ENCODE peak calls at places on chromosome 6, in four cellular contexts. W is HepG2, X is K562, C is GM12878. A is an unnamed sample.

GRCh38 chr6:154931741-154932424 is 63.2 kb upstream of the TIAM2 start:
- DNase-seq in X (no peak), W (peak; percentile 41), C (no peak), A (no peak)

GRCh38 chr6:147135211-147135672 is 69.0 kb upstream of the STXBP5 start:
- DNase-seq in C (no peak), X (peak; percentile 23), W (no peak), A (no peak)

GRCh38 chr6:93786474-93787330 is 367.3 kb upstream of the EPHA7 start:
- DNase-seq in W (no peak), C (no peak), X (no peak), A (no peak)

GRCh38 chr6:29845405-29846006 is 17.9 kb downstream of the HLA-G start:
- DNase-seq in C (peak; percentile 8), W (peak; percentile 45), X (no peak), A (no peak)

GRCh38 chr6:150695652-150696051 is 96.0 kb downstream of the PLEKHG1 start:
- DNase-seq in W (no peak), C (no peak), X (no peak), A (no peak)

GRCh38 chr6:94443701-94444100 is 1024.3 kb upstream of the EPHA7 start:
- DNase-seq in C (no peak), W (no peak), X (no peak), A (no peak)

GRCh38 chr6:7216941-7217621 is 95.9 kb downstream of the SSR1 start:
- DNase-seq in C (no peak), W (no peak), X (no peak), A (no peak)

GRCh38 chr6:147642458-147642857 is 134.0 kb downstream of the SAMD5 start:
- DNase-seq in W (no peak), C (no peak), X (no peak), A (no peak)

GRCh38 chr6:166977626-166978550 is 21.3 kb upstream of the CEP43 start:
- DNase-seq in W (no peak), C (no peak), X (no peak), A (no peak)

GRCh38 chr6:42771741-42772100 is 10.1 kb upstream of the BICRAL start:
- DNase-seq in W (no peak), X (no peak), C (no peak), A (no peak)

GRCh38 chr6:137767931-137768690 is 98.9 kb upstream of the TNFAIP3 start:
- DNase-seq in W (no peak), C (peak; percentile 79), X (no peak), A (no peak)

GRCh38 chr6:112701201-112701600 is 354.1 kb downstream of the RFPL4B start:
- DNase-seq in W (no peak), C (no peak), X (no peak), A (peak; percentile 34)

GRCh38 chr6:8803181-8803760 is 367.9 kb upstream of the SLC35B3 start:
- DNase-seq in X (no peak), C (no peak), W (no peak), A (no peak)

GRCh38 chr6:35092362-35093117 is 48.6 kb downstream of the TCP11 start:
- DNase-seq in W (no peak), C (no peak), X (peak; percentile 10), A (no peak)

GRCh38 chr6:130372786-130373185 is 7.0 kb downstream of the TMEM200A start:
- DNase-seq in X (no peak), W (no peak), C (no peak), A (no peak)

GRCh38 chr6:157070403-157071107 is 252.8 kb downstream of the TMEM242 start:
- DNase-seq in C (no peak), W (no peak), X (no peak), A (peak; percentile 36)

GRCh38 chr6:52724406-52725121 is 38.7 kb downstream of the GSTA2 start:
- DNase-seq in X (peak; percentile 61), C (peak; percentile 55), W (peak; percentile 79), A (peak; percentile 83)

GRCh38 chr6:28634758-28635546 is 109.3 kb downstream of the GPX5 start:
- DNase-seq in X (no peak), C (no peak), W (peak; percentile 50), A (peak; percentile 61)

GRCh38 chr6:97189767-97190166 is 93.2 kb downstream of the MMS22L start:
- DNase-seq in W (no peak), C (no peak), X (no peak), A (no peak)

GRCh38 chr6:45642331-45643126 is 264.8 kb upstream of the SUPT3H start:
- DNase-seq in X (no peak), C (no peak), W (no peak), A (no peak)

GRCh38 chr6:26366504-26366903 is 1.5 kb downstream of the BTN3A2 start:
- DNase-seq in C (no peak), W (no peak), X (peak; percentile 37), A (no peak)

GRCh38 chr6:139373154-139373927 is 1.1 kb downstream of the CITED2 start:
- DNase-seq in X (peak; percentile 43), W (peak; percentile 50), C (peak; percentile 37), A (peak; percentile 42)

GRCh38 chr6:33344771-33345697 is 27.5 kb upstream of the ZBTB22 start:
- DNase-seq in C (peak; percentile 58), W (peak; percentile 69), X (peak; percentile 85), A (peak; percentile 63)

GRCh38 chr6:143007626-143008025 is 53.1 kb upstream of the AIG1 start:
- DNase-seq in X (no peak), C (no peak), W (no peak), A (no peak)

GRCh38 chr6:111850288-111850937 is 22.8 kb downstream of the FYN start:
- DNase-seq in C (no peak), X (no peak), W (no peak), A (no peak)

GRCh38 chr6:157253017-157253416 is 70.3 kb downstream of the TMEM242 start:
- DNase-seq in C (no peak), X (no peak), W (no peak), A (no peak)

GRCh38 chr6:111552241-111552744 is 53.4 kb downstream of the TRAF3IP2 start:
- DNase-seq in C (no peak), X (no peak), W (no peak), A (peak; percentile 75)

GRCh38 chr6:88866856-88867255 is 96.6 kb downstream of the RNGTT start:
- DNase-seq in C (no peak), X (no peak), W (no peak), A (no peak)

GRCh38 chr6:158460602-158461092 is 99.2 kb upstream of the TMEM181 start:
- DNase-seq in X (no peak), W (no peak), C (no peak), A (no peak)

GRCh38 chr6:17583811-17584210 is 16.3 kb upstream of the FAM8A1 start:
- DNase-seq in W (no peak), C (no peak), X (no peak), A (no peak)

GRCh38 chr6:28134716-28135115 is 7.0 kb upstream of the ZKSCAN8 start:
- DNase-seq in W (no peak), X (no peak), C (no peak), A (no peak)

GRCh38 chr6:143950874-143951273 is 57.2 kb downstream of the PLAGL1 start:
- DNase-seq in W (peak; percentile 35), C (no peak), X (no peak), A (no peak)

GRCh38 chr6:143427109-143427817 is 23.2 kb downstream of the ADAT2 start:
- DNase-seq in X (peak; percentile 77), W (peak; percentile 69), C (no peak), A (peak; percentile 84)

GRCh38 chr6:98576811-98577210 is 257.6 kb upstream of the POU3F2 start:
- DNase-seq in X (no peak), W (no peak), C (no peak), A (no peak)

GRCh38 chr6:72619883-72620696 is 1.8 kb upstream of the KCNQ5 start:
- DNase-seq in X (peak; percentile 47), C (peak; percentile 65), W (no peak), A (no peak)

GRCh38 chr6:25660512-25660911 is 8.5 kb downstream of the SCGN start:
- DNase-seq in C (no peak), X (no peak), W (peak; percentile 75), A (no peak)

GRCh38 chr6:6960571-6961251 is 147.1 kb upstream of the RREB1 start:
- DNase-seq in W (no peak), X (no peak), C (no peak), A (no peak)

GRCh38 chr6:21587182-21587924 is 6.2 kb upstream of the SOX4 start:
- DNase-seq in C (no peak), W (peak; percentile 21), X (peak; percentile 14), A (peak; percentile 39)

GRCh38 chr6:24779416-24779815 is 4.7 kb downstream of the GMNN start:
- DNase-seq in C (peak; percentile 90), W (peak; percentile 89), X (no peak), A (no peak)

GRCh38 chr6:55704421-55704820 is 125.4 kb upstream of the HMGCLL1 start:
- DNase-seq in X (no peak), W (no peak), C (no peak), A (no peak)
- TF ChIP-seq FOXK2 in X (no peak), W (no peak), C (no peak), A (no peak)

DNA sequence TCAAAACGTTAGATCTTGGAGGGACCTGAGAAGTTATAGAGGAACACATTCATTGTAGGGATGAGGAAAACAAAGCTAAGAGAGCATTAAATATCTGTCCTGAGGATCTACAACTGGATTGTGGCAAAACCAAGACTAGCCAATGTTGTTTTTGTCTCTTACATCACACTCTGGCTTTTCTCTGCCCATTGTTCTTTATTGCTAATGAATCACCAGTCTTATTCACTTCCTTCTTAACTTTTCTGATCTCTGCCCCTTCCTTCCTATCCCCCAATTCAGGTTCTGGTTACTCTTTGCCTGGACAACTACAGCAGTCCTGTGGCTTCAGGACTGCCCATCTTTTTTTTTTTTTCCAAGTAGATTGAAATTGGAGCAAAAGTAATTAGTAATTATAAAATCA is 57.0 kb upstream of the PREP start:
- DNase-seq in W (no peak), X (no peak), C (peak; percentile 46), A (no peak)
- TF ChIP-seq BHLHE40 in W (no peak), X (no peak), C (no peak), A (no peak)

DNA sequence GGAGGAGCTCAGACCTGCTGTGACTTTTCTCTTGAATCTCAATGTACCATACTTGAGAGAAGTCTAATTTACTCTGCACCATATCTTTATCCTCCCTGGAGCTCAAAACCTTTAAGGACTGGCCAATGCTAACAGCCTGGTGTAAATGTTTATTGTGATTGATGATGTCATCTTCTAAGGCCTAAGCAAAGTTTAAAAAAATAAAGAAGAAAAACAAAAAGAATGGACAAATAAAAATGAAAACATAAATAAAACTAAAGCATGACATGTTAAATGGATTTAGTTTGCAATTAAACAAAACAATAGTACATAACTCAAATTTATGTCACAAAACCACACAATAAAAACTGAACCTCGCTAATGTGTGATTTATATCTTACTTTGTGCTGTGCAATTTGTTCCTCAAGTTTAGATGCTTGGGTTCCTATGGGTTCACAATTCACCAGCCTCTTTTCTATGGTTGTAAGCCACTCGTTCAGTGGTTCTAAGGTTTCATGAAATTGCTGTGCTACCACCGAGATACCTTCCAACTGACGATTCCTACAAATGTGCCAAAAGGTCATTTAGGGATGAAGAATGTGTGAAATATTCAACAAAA is 113.0 kb downstream of the DST start:
- DNase-seq in X (no peak), W (no peak), C (no peak), A (peak; percentile 21)
- TF ChIP-seq FOXK2 in X (no peak), W (no peak), C (no peak), A (peak; percentile 36)

GRCh38 chr6:2209226-2209809 is 36.1 kb downstream of the GMDS start:
- DNase-seq in W (peak; percentile 72), C (peak; percentile 15), X (no peak), A (peak; percentile 59)
- TF ChIP-seq BHLHE40 in W (no peak), C (no peak), X (no peak), A (no peak)

A was measured in HEK293T.